ENCODE peak calls at places on chromosomes 12 and 14, in four cellular contexts. One of them, this sample, is unnamed.

GRCh38 chr14:34041220-34041619 is 90.3 kb upstream of the EGLN3 start:
- DNase-seq in GM12878: no peak
- DNase-seq in K562: no peak
- DNase-seq in H1: no peak
- DNase-seq in this sample: no peak

GRCh38 chr12:127964717-127965116 is 302.3 kb upstream of the TMEM132C start:
- DNase-seq in GM12878: no peak
- DNase-seq in H1: no peak
- DNase-seq in K562: no peak
- DNase-seq in this sample: no peak

GRCh38 chr12:131349397-131350127 is 361.3 kb upstream of the SFSWAP start:
- DNase-seq in H1: no peak
- DNase-seq in K562: no peak
- DNase-seq in GM12878: no peak
- DNase-seq in this sample: no peak

GRCh38 chr14:104930526-104931322 is 6.0 kb downstream of the PLD4 start:
- DNase-seq in K562: no peak
- DNase-seq in H1: no peak
- DNase-seq in GM12878: no peak
- DNase-seq in this sample: no peak

GRCh38 chr14:58465425-58465824 is 37.9 kb downstream of the KIAA0586 start:
- DNase-seq in K562: no peak
- DNase-seq in GM12878: no peak
- DNase-seq in H1: no peak
- DNase-seq in this sample: peak; percentile 32

GRCh38 chr14:94748667-94749347 is 21.1 kb downstream of the GSC start:
- DNase-seq in GM12878: no peak
- DNase-seq in K562: peak; percentile 16
- DNase-seq in H1: no peak
- DNase-seq in this sample: peak; percentile 21

GRCh38 chr12:109987615-109988014 is 8.6 kb downstream of the GIT2 start:
- DNase-seq in H1: no peak
- DNase-seq in GM12878: no peak
- DNase-seq in K562: no peak
- DNase-seq in this sample: no peak

GRCh38 chr12:8483081-8483479 is 27.3 kb downstream of the CLEC6A start:
- DNase-seq in K562: no peak
- DNase-seq in H1: no peak
- DNase-seq in GM12878: no peak
- DNase-seq in this sample: no peak

GRCh38 chr12:89947437-89948265 is 239.0 kb upstream of the ATP2B1 start:
- DNase-seq in H1: no peak
- DNase-seq in K562: no peak
- DNase-seq in GM12878: no peak
- DNase-seq in this sample: no peak

GRCh38 chr12:62403031-62403430 is 63.6 kb upstream of the MON2 start:
- DNase-seq in H1: no peak
- DNase-seq in K562: no peak
- DNase-seq in GM12878: no peak
- DNase-seq in this sample: no peak

GRCh38 chr12:111340231-111340630 is 28.7 kb downstream of the PHETA1 start:
- DNase-seq in K562: no peak
- DNase-seq in H1: no peak
- DNase-seq in GM12878: no peak
- DNase-seq in this sample: no peak

GRCh38 chr12:124548854-124549378 is 18.5 kb downstream of the NCOR2 start:
- DNase-seq in K562: no peak
- DNase-seq in GM12878: no peak
- DNase-seq in H1: no peak
- DNase-seq in this sample: no peak

GRCh38 chr12:127284021-127284420 is 982.9 kb upstream of the TMEM132C start:
- DNase-seq in GM12878: no peak
- DNase-seq in K562: no peak
- DNase-seq in H1: no peak
- DNase-seq in this sample: no peak

GRCh38 chr12:84822541-84822940 is 90.1 kb downstream of the SLC6A15 start:
- DNase-seq in GM12878: no peak
- DNase-seq in K562: no peak
- DNase-seq in H1: no peak
- DNase-seq in this sample: no peak

GRCh38 chr12:89354630-89354931 is 2.3 kb upstream of the DUSP6 start:
- DNase-seq in K562: no peak
- DNase-seq in H1: no peak
- DNase-seq in GM12878: no peak
- DNase-seq in this sample: no peak

DNA sequence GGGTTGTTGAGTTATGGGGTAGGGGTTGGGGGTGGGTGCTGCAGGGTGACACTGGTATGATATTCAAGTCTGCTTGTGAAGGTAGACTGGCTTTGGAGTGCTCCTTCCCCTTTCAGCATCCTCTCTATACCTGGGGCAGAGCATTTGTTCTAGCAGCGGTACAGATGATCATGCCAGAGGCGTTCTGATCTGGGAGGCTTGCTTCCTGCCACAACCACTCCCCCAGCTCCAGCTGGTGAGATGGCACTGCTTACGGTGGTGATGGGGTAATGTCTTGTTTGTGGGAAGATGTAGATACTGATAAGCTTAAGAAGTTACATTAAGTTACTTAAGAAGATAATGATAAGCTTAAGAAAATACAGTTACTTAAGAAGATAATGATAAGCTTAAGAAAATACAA is 131.8 kb downstream of the ERC1 start:
- DNase-seq in GM12878: no peak
- DNase-seq in H1: no peak
- DNase-seq in K562: no peak
- DNase-seq in this sample: no peak
- TF ChIP-seq ATF3 in GM12878: no peak
- TF ChIP-seq ATF3 in H1: no peak
- TF ChIP-seq ATF3 in K562: no peak
- TF ChIP-seq ATF3 in this sample: no peak

GRCh38 chr14:22602853-22603252 is 4.8 kb downstream of the ABHD4 start:
- DNase-seq in H1: no peak
- DNase-seq in GM12878: no peak
- DNase-seq in K562: no peak
- DNase-seq in this sample: no peak
- TF ChIP-seq HDAC6 in H1: no peak
- TF ChIP-seq HDAC6 in GM12878: no peak
- TF ChIP-seq HDAC6 in K562: no peak
- TF ChIP-seq HDAC6 in this sample: no peak

GRCh38 chr14:61710853-61711817 is 15.8 kb downstream of the HIF1A start:
- DNase-seq in GM12878: no peak
- DNase-seq in K562: peak; percentile 8
- DNase-seq in H1: no peak
- DNase-seq in this sample: peak; percentile 32
- H3K4me2 ChIP-seq in GM12878: peak overlapping the region; percentile 21
- H3K4me2 ChIP-seq in K562: no peak overlapping the region
- H3K4me2 ChIP-seq in H1: peak overlapping the region; percentile 21
- H3K4me2 ChIP-seq in this sample: peak overlapping the region; percentile 31

DNA sequence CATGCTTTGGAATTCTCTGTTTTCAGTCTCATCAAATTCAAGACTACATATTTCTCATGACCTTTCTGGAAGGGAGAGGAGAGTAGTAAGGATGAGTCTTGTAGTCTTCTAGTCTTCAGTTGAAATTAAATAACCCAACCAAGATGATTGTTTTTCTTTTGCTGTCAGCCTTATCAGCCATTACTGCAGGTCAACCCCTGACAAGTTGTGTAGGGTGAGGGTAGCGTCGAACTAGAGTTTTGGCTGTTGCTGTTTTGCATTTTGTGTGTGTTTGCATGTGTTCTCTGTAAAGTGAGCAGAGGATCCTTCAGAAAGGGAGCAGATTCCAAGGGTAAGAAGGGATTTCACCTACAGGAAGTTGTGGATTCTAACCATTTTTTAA is 28.4 kb downstream of the DIP2B start:
- DNase-seq in H1: no peak
- DNase-seq in K562: peak; percentile 46
- DNase-seq in GM12878: no peak
- DNase-seq in this sample: no peak
- TF ChIP-seq ATF3 in H1: no peak
- TF ChIP-seq ATF3 in K562: peak; percentile 21
- TF ChIP-seq ATF3 in GM12878: no peak
- TF ChIP-seq ATF3 in this sample: no peak

DNA sequence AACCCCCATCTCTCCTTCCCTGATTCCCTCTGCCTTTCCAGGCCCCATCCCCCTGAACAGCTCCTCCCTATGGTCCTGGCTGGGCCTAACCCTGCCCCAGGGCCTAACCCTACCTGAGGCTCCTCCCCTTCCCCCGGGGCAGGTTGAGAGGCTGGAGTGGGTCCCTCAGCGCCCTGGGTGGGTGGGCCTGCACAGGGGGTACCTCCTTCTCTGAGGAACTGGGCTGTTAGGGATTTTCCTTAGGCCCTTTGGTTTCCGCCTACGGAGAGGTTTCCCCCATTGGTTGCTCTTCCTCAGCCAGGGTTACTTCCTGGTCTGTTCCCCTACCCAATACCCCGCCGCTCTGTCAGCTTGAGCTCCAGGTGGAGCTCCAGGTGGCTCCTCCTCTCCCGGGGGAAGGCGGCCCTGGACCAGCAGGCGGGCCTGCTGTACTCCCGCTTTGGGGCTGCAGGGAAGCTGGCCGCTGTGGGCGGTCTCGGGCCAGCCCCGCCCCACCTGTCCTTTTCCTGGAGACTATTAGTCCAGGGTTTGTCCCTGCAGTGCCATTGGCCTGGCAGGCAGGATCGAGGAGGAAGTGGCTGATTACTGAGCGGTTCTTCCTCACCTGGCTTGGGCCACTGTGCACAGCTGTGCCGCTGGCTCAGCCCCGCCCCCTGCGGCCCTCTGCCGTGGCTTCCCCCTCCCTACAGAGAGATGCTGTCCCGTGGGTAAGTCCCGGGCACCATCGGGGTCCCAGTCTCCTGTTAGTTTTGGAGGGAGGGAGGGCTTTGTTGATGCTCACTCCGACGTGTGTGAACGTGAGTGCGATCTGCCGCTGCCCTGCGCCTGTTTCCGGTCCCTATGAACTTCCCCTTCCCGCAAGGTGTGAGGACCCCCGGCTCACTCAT is 2.5 kb downstream of the C12orf57 start:
- DNase-seq in H1: no peak
- DNase-seq in GM12878: peak; percentile 80
- DNase-seq in K562: peak; percentile 81
- DNase-seq in this sample: peak; percentile 96
- TF ChIP-seq HDAC6 in H1: no peak
- TF ChIP-seq HDAC6 in GM12878: no peak
- TF ChIP-seq HDAC6 in K562: no peak
- TF ChIP-seq HDAC6 in this sample: no peak

GRCh38 chr12:79657136-79657535 is 33.6 kb downstream of the PAWR start:
- DNase-seq in GM12878: no peak
- DNase-seq in K562: no peak
- DNase-seq in H1: no peak
- DNase-seq in this sample: no peak

GRCh38 chr12:79661629-79662028 is 29.1 kb downstream of the PAWR start:
- DNase-seq in H1: no peak
- DNase-seq in GM12878: no peak
- DNase-seq in K562: no peak
- DNase-seq in this sample: no peak

GRCh38 chr12:79658221-79658620 is 32.5 kb downstream of the PAWR start:
- DNase-seq in GM12878: no peak
- DNase-seq in H1: no peak
- DNase-seq in K562: no peak
- DNase-seq in this sample: no peak

GRCh38 chr12:79662046-79662811 is 28.5 kb downstream of the PAWR start:
- DNase-seq in H1: no peak
- DNase-seq in K562: no peak
- DNase-seq in GM12878: no peak
- DNase-seq in this sample: peak; percentile 84

GRCh38 chr12:79659961-79660431 is 30.8 kb downstream of the PAWR start:
- DNase-seq in GM12878: no peak
- DNase-seq in K562: no peak
- DNase-seq in H1: no peak
- DNase-seq in this sample: no peak
- H3K4me2 ChIP-seq in GM12878: no peak overlapping the region
- H3K4me2 ChIP-seq in K562: no peak overlapping the region
- H3K4me2 ChIP-seq in H1: no peak overlapping the region
- H3K4me2 ChIP-seq in this sample: no peak overlapping the region